ENCODE peak calls at places on chromosome 10, in seven cellular contexts. X, N, W, L, K, Q and J are unnamed samples.

GRCh38 chr10:69345890-69346474 is 67.7 kb downstream of the HK1 start:
- DNase-seq in Q (no peak), X (no peak), W (no peak), L (no peak), K (no peak), N (no peak), J (no peak)

GRCh38 chr10:131038056-131038455 is 273.5 kb downstream of the TCERG1L start:
- DNase-seq in X (no peak), W (no peak), L (no peak), K (no peak), Q (no peak), N (no peak), J (no peak)

GRCh38 chr10:71270301-71270777 is 48.7 kb upstream of the SLC29A3 start:
- DNase-seq in K (no peak), N (no peak), L (peak), Q (peak), X (peak), W (peak), J (no peak)

GRCh38 chr10:88966785-88967184 is 14.2 kb upstream of the ACTA2 start:
- DNase-seq in W (peak), Q (no peak), K (no peak), X (no peak), L (no peak), N (no peak), J (no peak)

GRCh38 chr10:110323503-110323902 is 18.8 kb upstream of the SMNDC1 start:
- DNase-seq in K (no peak), Q (no peak), N (no peak), L (no peak), W (no peak), X (no peak), J (peak)

GRCh38 chr10:71623098-71623985 is 96.2 kb downstream of the C10orf105 start:
- DNase-seq in Q (no peak), L (no peak), K (no peak), N (peak), W (peak), X (no peak), J (no peak)

GRCh38 chr10:10873915-10874314 is 143.8 kb upstream of the CELF2 start:
- DNase-seq in Q (no peak), K (no peak), X (no peak), L (no peak), W (no peak), N (no peak), J (no peak)

GRCh38 chr10:89516149-89516832 is 19.1 kb downstream of the SLC16A12 start:
- DNase-seq in W (peak), K (no peak), Q (peak), X (no peak), L (peak), N (no peak), J (peak)

GRCh38 chr10:6610647-6611046 is 30.6 kb upstream of the PRKCQ start:
- DNase-seq in K (no peak), Q (no peak), L (no peak), X (peak), W (no peak), N (no peak), J (no peak)

GRCh38 chr10:129863231-129863663 is 100.8 kb downstream of the EBF3 start:
- DNase-seq in K (no peak), L (no peak), W (no peak), X (no peak), N (no peak), Q (no peak), J (no peak)

GRCh38 chr10:96613565-96613964 is 26.8 kb upstream of the TM9SF3 start:
- DNase-seq in W (no peak), L (peak), Q (no peak), X (no peak), K (no peak), N (no peak), J (no peak)

GRCh38 chr10:102796407-102797176 is 40.6 kb downstream of the CYP17A1 start:
- DNase-seq in W (peak), N (peak), L (peak), Q (no peak), K (peak), X (peak), J (no peak)

GRCh38 chr10:73857446-73857845 is 16.9 kb downstream of the CAMK2G start:
- DNase-seq in L (no peak), K (no peak), N (no peak), Q (no peak), X (no peak), W (no peak), J (no peak)

GRCh38 chr10:116747325-116747724 is 5.0 kb upstream of the HSPA12A start:
- DNase-seq in Q (no peak), W (no peak), K (no peak), X (peak), N (no peak), L (no peak), J (no peak)

GRCh38 chr10:119677904-119678755 is 26.9 kb downstream of the BAG3 start:
- DNase-seq in N (no peak), K (no peak), W (no peak), L (no peak), Q (no peak), X (no peak), J (no peak)

GRCh38 chr10:125064681-125065492 is 95.5 kb downstream of the CTBP2 start:
- DNase-seq in W (no peak), L (peak), X (peak), N (peak), Q (no peak), K (no peak), J (peak)

GRCh38 chr10:124403548-124403947 is 15.2 kb downstream of the OAT start:
- DNase-seq in N (no peak), K (no peak), Q (peak), X (peak), L (no peak), W (no peak), J (peak)

GRCh38 chr10:125538947-125539649 is 143.9 kb downstream of the TEX36 start:
- DNase-seq in K (no peak), L (peak), X (no peak), W (no peak), Q (no peak), N (no peak), J (no peak)

GRCh38 chr10:3828404-3829192 is 43.6 kb upstream of the KLF6 start:
- DNase-seq in X (peak), L (no peak), Q (no peak), K (no peak), W (peak), N (no peak), J (no peak)

GRCh38 chr10:132465193-132465888 is 68.3 kb downstream of the PWWP2B start:
- DNase-seq in Q (no peak), L (peak), K (peak), N (no peak), W (no peak), X (no peak), J (no peak)

GRCh38 chr10:132468201-132468600 is 69.4 kb upstream of the INPP5A start:
- DNase-seq in W (peak), Q (no peak), L (no peak), N (no peak), K (no peak), X (no peak), J (no peak)

GRCh38 chr10:132465889-132466519 is 69.0 kb downstream of the PWWP2B start:
- DNase-seq in L (no peak), X (no peak), W (no peak), N (no peak), K (peak), Q (no peak), J (no peak)

GRCh38 chr10:132467464-132468149 is 70.0 kb upstream of the INPP5A start:
- DNase-seq in W (no peak), L (peak), Q (no peak), X (no peak), N (no peak), K (peak), J (no peak)

DNA sequence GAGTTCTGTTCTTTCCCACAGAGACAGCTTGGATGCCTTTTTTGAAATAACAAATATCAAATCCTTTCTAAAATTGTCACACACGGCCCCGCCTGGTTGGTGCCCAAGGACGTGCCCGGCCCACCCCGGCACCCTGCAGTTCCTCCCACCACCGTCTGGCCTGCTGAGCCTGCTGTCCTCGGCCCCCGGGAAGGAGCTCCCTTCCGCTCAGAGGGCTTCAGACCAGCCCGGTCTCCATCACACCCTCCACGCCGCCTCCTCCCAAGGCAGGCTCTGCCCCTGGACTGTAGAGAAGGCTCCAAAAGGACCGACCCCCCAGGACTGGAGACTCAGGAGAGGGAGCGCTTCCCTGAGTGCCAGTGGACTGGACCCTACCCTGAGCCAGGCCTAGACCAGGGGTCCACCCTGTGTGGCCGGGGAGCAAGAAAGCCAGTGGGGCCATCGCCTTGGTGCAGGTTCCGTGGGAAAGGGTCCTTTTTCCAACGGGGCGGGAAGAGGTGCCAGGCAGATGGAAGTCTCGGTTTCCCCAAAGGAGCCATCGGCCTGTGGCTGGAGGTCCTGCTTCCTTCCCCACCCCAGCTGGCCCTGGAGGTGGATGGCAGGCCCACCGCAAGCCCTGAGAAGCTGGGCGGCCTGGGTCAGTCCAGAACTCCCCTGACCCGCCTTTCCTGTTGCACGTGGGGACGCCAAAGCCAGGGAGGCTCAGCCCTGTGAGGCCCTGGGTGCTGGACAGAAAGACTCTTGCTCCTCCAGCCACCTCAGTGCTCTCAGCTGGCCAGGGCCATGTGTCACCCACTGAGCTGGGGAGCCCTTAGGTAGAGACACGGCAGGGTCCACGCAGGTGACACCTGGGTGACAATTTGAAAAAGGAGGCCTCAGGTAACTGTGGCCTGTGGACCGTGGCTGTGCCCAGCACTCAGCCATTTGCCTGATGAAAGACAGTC is 69.8 kb downstream of the PWWP2B start:
- DNase-seq in X (no peak), K (peak), N (no peak), W (no peak), L (no peak), Q (no peak), J (no peak)
- TF ChIP-seq CTCF in X (no peak), K (no peak), N (no peak), W (no peak), L (no peak), Q (no peak), J (no peak)

GRCh38 chr10:123298583-123298982 is 144.4 kb downstream of the BUB3 start:
- DNase-seq in K (no peak), Q (no peak), L (no peak), W (no peak), N (no peak), X (no peak), J (no peak)

GRCh38 chr10:123303581-123303980 is 149.4 kb downstream of the BUB3 start:
- DNase-seq in W (no peak), Q (no peak), X (no peak), N (no peak), L (no peak), K (no peak), J (no peak)

GRCh38 chr10:123297175-123297574 is 143.0 kb downstream of the BUB3 start:
- DNase-seq in W (no peak), X (no peak), K (no peak), N (no peak), L (no peak), Q (no peak), J (no peak)

GRCh38 chr10:123299598-123299997 is 145.4 kb downstream of the BUB3 start:
- DNase-seq in X (no peak), N (no peak), W (no peak), L (no peak), K (no peak), Q (no peak), J (no peak)

DNA sequence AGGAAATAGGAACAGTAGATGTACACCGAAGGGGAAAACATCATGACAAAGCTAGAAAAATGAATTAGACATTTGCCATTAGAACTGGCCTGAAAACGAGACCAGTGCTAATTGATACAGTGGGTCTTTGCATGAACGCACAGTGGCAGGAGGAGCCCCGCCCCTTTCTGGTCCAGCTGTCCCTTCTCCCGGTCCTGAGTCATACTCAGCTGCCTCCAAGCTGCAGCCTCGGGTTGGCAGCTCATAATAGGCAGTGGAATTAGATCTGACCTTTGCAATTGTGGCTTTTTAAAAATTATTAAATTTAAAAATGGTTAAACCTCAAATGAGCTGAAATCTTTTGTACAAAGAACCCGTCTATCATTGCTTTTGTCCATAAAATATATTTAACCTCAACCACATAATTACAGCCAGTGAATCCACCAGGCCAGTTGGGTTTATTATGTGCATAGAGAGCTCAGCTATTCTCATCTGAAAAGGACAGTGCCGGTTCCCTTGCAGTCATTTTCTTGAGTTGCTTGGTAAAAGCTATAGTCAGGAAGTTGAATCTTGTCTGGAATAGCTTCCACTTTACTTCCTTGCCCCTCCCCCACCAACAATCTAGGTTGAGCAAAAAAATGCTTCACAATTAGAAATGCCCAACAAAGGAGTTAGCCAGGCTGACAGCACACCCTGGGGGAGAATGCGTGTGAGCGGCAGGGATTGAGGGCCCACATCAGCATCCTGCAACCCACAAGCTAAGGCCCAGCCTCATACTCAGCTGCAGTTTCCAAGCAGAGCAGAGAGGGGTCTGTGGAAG is 147.1 kb downstream of the BUB3 start:
- DNase-seq in L (no peak), N (no peak), Q (no peak), X (no peak), W (no peak), K (no peak), J (no peak)
- TF ChIP-seq CTCF in L (no peak), N (no peak), Q (no peak), X (no peak), W (no peak), K (no peak), J (peak)

GRCh38 chr10:15083674-15084501 is 4.7 kb downstream of the ACBD7 start:
- DNase-seq in X (no peak), Q (no peak), W (no peak), K (no peak), L (no peak), N (no peak), J (no peak)
- TF ChIP-seq CTCF in X (no peak), Q (no peak), W (no peak), K (no peak), L (no peak), N (no peak), J (peak)

GRCh38 chr10:8584666-8585065 is 530.2 kb downstream of the GATA3 start:
- DNase-seq in X (no peak), Q (no peak), K (no peak), N (no peak), L (no peak), W (no peak), J (no peak)

GRCh38 chr10:8590518-8590917 is 536.0 kb downstream of the GATA3 start:
- DNase-seq in K (no peak), N (no peak), W (no peak), X (no peak), Q (no peak), L (no peak), J (no peak)

GRCh38 chr10:8588135-8588534 is 533.6 kb downstream of the GATA3 start:
- DNase-seq in Q (no peak), N (no peak), X (no peak), W (no peak), L (no peak), K (no peak), J (no peak)

GRCh38 chr10:8583096-8583495 is 528.6 kb downstream of the GATA3 start:
- DNase-seq in X (no peak), Q (no peak), N (no peak), L (no peak), W (no peak), K (no peak), J (no peak)

GRCh38 chr10:8586504-8586903 is 532.0 kb downstream of the GATA3 start:
- DNase-seq in X (no peak), L (no peak), K (no peak), N (no peak), Q (no peak), W (no peak), J (no peak)
- TF ChIP-seq CTCF in X (no peak), L (no peak), K (no peak), N (no peak), Q (no peak), W (no peak), J (no peak)

GRCh38 chr10:127243490-127244272 is 47.3 kb upstream of the INSYN2A start:
- DNase-seq in K (no peak), X (peak), W (no peak), N (peak), Q (peak), L (peak), J (no peak)
- TF ChIP-seq CTCF in K (peak), X (peak), W (no peak), N (no peak), Q (peak), L (peak), J (peak)

DNA sequence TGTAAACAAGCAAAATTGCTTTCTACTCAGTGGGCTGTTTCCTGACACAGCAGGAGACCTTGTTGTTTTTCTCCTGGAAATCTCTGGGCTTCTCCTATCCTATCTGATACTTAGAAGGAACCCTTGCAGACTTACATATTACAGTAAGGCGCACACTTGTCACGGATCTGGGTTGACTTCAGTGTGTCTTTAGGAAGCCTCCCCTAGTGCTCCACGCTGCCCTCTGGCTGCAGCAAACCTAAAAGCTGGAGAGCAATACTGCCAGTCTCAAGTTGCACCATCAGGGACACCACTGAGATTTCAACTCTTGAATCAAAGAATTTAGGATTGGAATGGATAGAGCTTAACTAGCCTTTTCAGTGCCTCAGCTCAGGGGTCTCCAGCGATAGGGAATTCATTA is 495.3 kb downstream of the LRMDA start:
- DNase-seq in L (peak), W (peak), X (no peak), N (no peak), K (no peak), Q (no peak), J (no peak)
- TF ChIP-seq CTCF in L (peak), W (peak), X (no peak), N (no peak), K (no peak), Q (no peak), J (no peak)

GRCh38 chr10:13959443-13960359 is 371.0 kb downstream of the FRMD4A start:
- DNase-seq in K (no peak), N (no peak), Q (no peak), W (no peak), L (no peak), X (no peak), J (no peak)

GRCh38 chr10:13953371-13953770 is 366.6 kb downstream of the PRPF18 start:
- DNase-seq in Q (no peak), X (no peak), W (no peak), N (no peak), K (no peak), L (no peak), J (no peak)

GRCh38 chr10:13957856-13958255 is 371.1 kb downstream of the PRPF18 start:
- DNase-seq in X (no peak), Q (no peak), K (no peak), W (no peak), N (no peak), L (no peak), J (no peak)

GRCh38 chr10:13955426-13955825 is 368.7 kb downstream of the PRPF18 start:
- DNase-seq in Q (no peak), W (no peak), L (no peak), N (no peak), X (no peak), K (no peak), J (no peak)

DNA sequence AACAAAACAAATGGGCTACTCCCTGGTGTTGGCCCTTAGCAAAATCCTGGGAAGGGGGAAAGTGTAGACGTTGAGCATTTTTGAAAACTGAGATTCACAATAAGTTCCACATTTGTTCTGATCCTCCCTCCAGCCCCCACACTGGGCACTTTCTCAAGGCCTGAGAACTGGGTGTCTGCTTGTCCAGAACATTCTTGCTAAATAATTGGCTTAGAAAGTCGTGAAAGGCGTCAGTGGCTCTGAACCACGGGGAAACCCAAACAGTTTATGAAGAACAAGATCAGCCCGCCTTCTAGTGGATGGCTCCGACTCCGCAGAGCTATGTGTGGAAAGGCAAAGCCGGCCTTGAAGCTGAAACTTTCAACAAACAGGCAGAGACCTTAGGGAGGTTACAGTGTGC is 370.1 kb downstream of the PRPF18 start:
- DNase-seq in N (no peak), K (no peak), X (no peak), W (peak), L (peak), Q (no peak), J (peak)
- TF ChIP-seq CTCF in N (no peak), K (peak), X (no peak), W (peak), L (no peak), Q (peak), J (peak)

DNA sequence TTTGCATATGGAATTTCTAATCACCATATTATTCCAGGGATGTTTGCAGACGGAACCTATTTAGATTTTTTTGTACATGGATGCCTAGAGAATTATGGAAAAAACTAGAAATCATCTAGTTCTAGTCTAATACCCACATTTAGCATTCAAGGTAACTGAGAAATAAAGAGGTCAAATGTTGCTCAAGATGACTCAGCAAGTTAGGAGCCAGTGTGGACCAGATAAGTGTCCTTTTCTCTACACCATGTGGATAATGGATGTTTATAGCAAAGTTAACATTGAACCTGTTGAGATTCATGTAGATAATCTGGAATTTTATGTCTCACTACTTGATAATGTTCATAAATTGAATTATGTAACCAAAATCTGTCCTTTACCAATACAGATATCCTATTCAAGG is 64.6 kb downstream of the LRRTM3 start:
- DNase-seq in K (no peak), N (no peak), X (no peak), Q (no peak), W (no peak), L (no peak), J (no peak)
- TF ChIP-seq CTCF in K (no peak), N (no peak), X (no peak), Q (no peak), W (no peak), L (no peak), J (no peak)